ENCODE peak calls at places on chromosomes 12 and 14, in six cellular contexts. J, C, K, M, W and H are unnamed samples.

GRCh38 chr14:33707751-33708150 is 243.1 kb downstream of the EGLN3 start:
- DNase-seq in W (no peak), M (no peak), J (no peak), K (no peak), C (no peak), H (no peak)

GRCh38 chr14:50830932-50831703 is at the start of gene NIN:
- DNase-seq in K (peak; percentile 73), C (peak; percentile 82), W (peak; percentile 84), M (peak; percentile 88), J (peak; percentile 68), H (peak; percentile 62)

GRCh38 chr12:127888948-127889347 is 378.0 kb upstream of the TMEM132C start:
- DNase-seq in K (no peak), J (no peak), W (no peak), C (no peak), M (no peak), H (no peak)

GRCh38 chr12:103882861-103883596 is 42.0 kb upstream of the NT5DC3 start:
- DNase-seq in W (no peak), M (no peak), K (no peak), C (no peak), J (no peak), H (no peak)

GRCh38 chr12:116595672-116596071 is 36.5 kb downstream of the MAP1LC3B2 start:
- DNase-seq in J (no peak), W (no peak), K (no peak), C (no peak), M (no peak), H (no peak)

GRCh38 chr12:125120566-125120965 is 55.3 kb downstream of the AACS start:
- DNase-seq in J (no peak), C (no peak), M (no peak), W (no peak), K (no peak), H (no peak)

GRCh38 chr14:53955671-53956426 is 776 bp downstream of the BMP4 start:
- DNase-seq in W (peak; percentile 67), C (peak; percentile 71), J (no peak), M (peak; percentile 89), K (peak; percentile 56), H (peak; percentile 70)

GRCh38 chr14:33704486-33704885 is 246.4 kb downstream of the EGLN3 start:
- DNase-seq in M (no peak), K (no peak), J (no peak), W (no peak), C (no peak), H (no peak)

GRCh38 chr12:131600160-131600532 is 110.7 kb upstream of the SFSWAP start:
- DNase-seq in J (no peak), M (no peak), C (no peak), W (no peak), K (no peak), H (no peak)

GRCh38 chr12:112198120-112198733 is 72.9 kb downstream of the TRAFD1 start:
- DNase-seq in C (peak; percentile 43), J (peak; percentile 71), W (peak; percentile 74), K (peak; percentile 61), M (no peak), H (no peak)

GRCh38 chr12:129186952-129187351 is 333.7 kb downstream of the GLT1D1 start:
- DNase-seq in C (no peak), K (no peak), W (no peak), J (no peak), M (no peak), H (no peak)

GRCh38 chr12:42981379-42981778 is 391.8 kb upstream of the PRICKLE1 start:
- DNase-seq in K (peak; percentile 34), J (peak; percentile 71), W (no peak), C (no peak), M (no peak), H (no peak)

GRCh38 chr14:85316701-85317100 is 213.2 kb upstream of the FLRT2 start:
- DNase-seq in M (no peak), W (no peak), C (no peak), J (no peak), K (peak; percentile 12), H (no peak)

GRCh38 chr12:10395390-10395998 is 5.7 kb upstream of the KLRK1 start:
- DNase-seq in J (peak; percentile 78), C (no peak), W (peak; percentile 51), K (peak; percentile 74), M (no peak), H (no peak)

GRCh38 chr14:71354801-71355200 is 447.5 kb downstream of the PCNX1 start:
- DNase-seq in C (no peak), M (no peak), K (peak; percentile 8), W (no peak), J (peak; percentile 63), H (no peak)

GRCh38 chr14:35032562-35032961 is 13.5 kb upstream of the FAM177A1 start:
- DNase-seq in K (no peak), J (no peak), W (no peak), M (no peak), C (no peak), H (no peak)

GRCh38 chr14:94484476-94484875 is 8.5 kb upstream of the SERPINA9 start:
- DNase-seq in M (no peak), K (no peak), J (peak; percentile 46), W (no peak), C (no peak), H (no peak)

GRCh38 chr14:37413050-37413449 is 182.0 kb downstream of the FOXA1 start:
- DNase-seq in J (no peak), C (no peak), M (no peak), W (no peak), K (no peak), H (no peak)

DNA sequence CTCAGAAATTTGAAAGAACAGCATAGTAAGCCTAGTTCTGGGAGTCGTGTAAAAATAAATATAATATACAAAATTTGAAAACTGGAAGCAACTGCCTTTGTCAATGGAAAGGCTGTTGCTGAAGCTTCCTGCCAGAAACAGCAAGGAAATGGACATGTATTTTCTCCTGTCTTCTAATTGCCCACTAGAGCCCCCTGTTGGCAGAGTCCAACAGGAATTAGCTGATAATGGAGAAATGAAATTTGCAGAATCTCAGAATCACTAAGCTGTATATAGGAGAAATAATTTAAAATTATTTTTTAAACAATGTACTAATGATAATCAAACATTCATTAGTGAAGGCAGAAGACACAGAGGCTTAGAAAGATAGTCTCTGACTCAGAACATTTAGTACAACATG is 414.8 kb downstream of the SLC6A15 start:
- DNase-seq in W (no peak), K (peak; percentile 55), C (no peak), J (no peak), M (no peak), H (no peak)
- TF ChIP-seq CTCF in W (no peak), K (peak; percentile 59), C (no peak), J (no peak), M (no peak), H (no peak)

DNA sequence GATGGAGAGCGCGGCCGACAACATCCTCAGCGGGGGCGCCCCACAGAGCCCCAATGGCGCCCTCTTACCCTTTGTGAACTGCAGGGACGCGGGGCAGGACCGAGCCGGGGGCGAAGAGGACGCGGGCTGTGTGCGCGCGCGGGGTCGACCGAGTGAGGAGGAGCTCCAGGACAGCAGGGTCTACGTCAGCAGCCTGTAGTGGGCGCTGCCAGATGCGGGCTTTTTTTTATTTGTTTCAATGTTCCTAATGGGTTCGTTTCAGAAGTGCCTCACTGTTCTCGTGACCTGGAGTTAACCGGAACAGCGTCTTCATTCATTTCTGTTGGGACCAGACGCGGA is 103.8 kb upstream of the FKBP4 start:
- DNase-seq in W (no peak), K (peak; percentile 21), J (no peak), C (no peak), M (no peak), H (peak; percentile 55)
- TF ChIP-seq CTCF in W (no peak), K (no peak), J (no peak), C (no peak), M (no peak), H (no peak)

DNA sequence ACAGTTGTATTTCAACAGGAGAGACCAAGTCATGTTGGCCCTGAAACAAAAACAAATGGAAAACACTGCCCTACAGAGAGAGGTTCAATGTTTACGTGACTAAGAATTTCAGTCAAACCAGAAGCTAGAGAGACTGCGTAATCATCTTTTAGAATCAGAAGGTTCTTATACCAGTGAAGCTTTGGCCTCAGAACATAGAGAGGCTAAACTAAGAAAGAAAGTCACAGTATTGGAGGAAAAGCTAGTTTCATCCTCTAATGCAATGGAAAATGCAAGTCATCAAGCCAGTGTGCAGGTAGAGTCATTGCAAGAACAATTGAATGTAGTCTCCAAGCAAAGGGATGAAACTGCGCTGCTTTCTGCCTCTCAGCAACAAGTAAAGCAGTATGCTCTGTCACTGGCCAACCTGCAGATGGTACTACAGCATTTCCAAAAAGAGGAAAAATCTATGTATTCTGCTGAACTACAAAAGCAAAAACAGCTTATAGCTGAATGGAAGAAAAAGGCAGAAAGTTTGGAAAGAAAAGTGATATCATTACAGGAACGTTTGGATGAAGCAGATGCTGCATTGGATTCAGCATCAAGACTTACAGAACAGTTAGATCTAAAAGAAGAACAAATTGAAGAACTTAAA is 32.5 kb upstream of the NUAK1 start:
- DNase-seq in K (no peak), W (no peak), J (no peak), M (no peak), C (no peak), H (no peak)
- TF ChIP-seq CTCF in K (no peak), W (no peak), J (no peak), M (no peak), C (no peak), H (no peak)

DNA sequence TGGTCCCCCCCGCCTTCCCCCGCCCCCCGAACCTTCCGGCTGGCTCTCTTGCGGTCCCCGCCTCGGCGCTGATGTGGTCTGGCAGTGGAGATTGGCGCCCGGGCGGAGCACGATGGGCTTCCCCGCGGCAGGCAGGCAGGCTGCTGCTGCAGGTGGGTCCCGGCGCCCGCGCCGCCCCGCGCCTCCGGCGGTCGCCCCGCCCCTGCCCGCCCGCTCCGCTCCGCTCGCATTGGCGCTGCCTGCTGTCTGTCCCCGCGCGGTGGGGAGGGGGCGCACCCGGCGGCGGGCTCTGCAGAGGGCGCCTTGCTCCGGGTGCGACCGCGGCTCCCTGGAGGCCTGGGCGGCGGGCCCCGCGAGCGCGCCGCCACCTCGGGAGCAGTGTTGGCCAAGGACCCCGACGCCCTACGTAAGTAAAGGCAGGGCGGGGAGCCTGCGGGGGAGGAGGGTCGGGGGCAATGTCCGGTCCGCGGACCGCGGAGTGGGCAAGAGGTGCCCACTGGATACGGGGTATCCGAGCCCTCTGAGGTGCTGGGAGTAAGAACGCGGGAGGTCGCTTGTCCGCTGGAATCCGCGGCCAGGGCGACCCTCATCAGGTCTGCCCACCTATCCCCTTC is at the start of gene AKAP5:
- DNase-seq in J (no peak), K (peak; percentile 18), C (peak; percentile 68), W (peak; percentile 69), M (no peak), H (peak; percentile 86)
- TF ChIP-seq CTCF in J (no peak), K (no peak), C (peak; percentile 6), W (no peak), M (no peak), H (no peak)

DNA sequence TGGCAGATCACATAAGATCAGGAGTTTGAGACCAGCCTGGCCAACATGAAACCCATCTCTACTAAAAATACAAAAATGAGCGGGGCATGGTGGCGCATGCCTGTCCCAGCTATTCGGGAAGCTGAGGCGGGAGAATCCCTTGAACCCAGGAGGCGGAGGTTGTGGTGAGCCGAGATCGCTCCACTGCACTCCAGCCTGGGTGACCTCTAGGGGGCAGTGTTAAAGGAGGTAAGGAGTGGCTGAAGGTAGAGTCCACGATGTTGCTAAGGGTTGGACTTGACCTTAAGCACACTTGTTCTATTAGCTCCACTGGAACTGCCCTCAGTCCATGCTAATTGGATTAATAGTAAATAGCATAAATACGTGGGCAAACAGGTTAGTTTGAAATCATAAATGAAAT is 62.4 kb upstream of the PSMC1 start:
- DNase-seq in M (no peak), W (peak; percentile 21), J (no peak), K (no peak), C (no peak), H (no peak)
- TF ChIP-seq CTCF in M (no peak), W (no peak), J (peak; percentile 30), K (peak; percentile 12), C (no peak), H (no peak)